ENCODE peak calls at places on chromosomes 3 and 15, in four cellular contexts. One of them, this sample, is unnamed.

GRCh38 chr3:33312361-33312760 is 35.1 kb downstream of the FBXL2 start:
- DNase-seq in DND-41: no peak
- DNase-seq in cardiac muscle cell: no peak
- DNase-seq in pancreas: no peak
- DNase-seq in this sample: no peak

GRCh38 chr3:197522881-197523342 is 32.9 kb downstream of the BDH1 start:
- DNase-seq in cardiac muscle cell: no peak
- DNase-seq in pancreas: no peak
- DNase-seq in DND-41: no peak
- DNase-seq in this sample: no peak

GRCh38 chr3:119973276-119973675 is 121.0 kb downstream of the GSK3B start:
- DNase-seq in cardiac muscle cell: no peak
- DNase-seq in DND-41: no peak
- DNase-seq in pancreas: no peak
- DNase-seq in this sample: no peak

GRCh38 chr3:193174137-193174536 is 66.9 kb upstream of the PLAAT1 start:
- DNase-seq in cardiac muscle cell: no peak
- DNase-seq in pancreas: no peak
- DNase-seq in DND-41: no peak
- DNase-seq in this sample: no peak

GRCh38 chr15:68791431-68792283 is 29.0 kb downstream of the ANP32A start:
- DNase-seq in pancreas: no peak
- DNase-seq in DND-41: no peak
- DNase-seq in cardiac muscle cell: no peak
- DNase-seq in this sample: peak; percentile 34

GRCh38 chr3:146817705-146818104 is 212.6 kb upstream of the PLSCR5 start:
- DNase-seq in DND-41: no peak
- DNase-seq in cardiac muscle cell: peak; percentile 41
- DNase-seq in pancreas: no peak
- DNase-seq in this sample: no peak

GRCh38 chr3:126351086-126351770 is 6.0 kb downstream of the KLF15 start:
- DNase-seq in DND-41: no peak
- DNase-seq in pancreas: peak; percentile 1
- DNase-seq in cardiac muscle cell: no peak
- DNase-seq in this sample: no peak

GRCh38 chr3:44825264-44825925 is 36.3 kb upstream of the TMEM42 start:
- DNase-seq in DND-41: no peak
- DNase-seq in pancreas: no peak
- DNase-seq in cardiac muscle cell: no peak
- DNase-seq in this sample: no peak

GRCh38 chr3:159948423-159949140 is 40.1 kb upstream of the IL12A start:
- DNase-seq in pancreas: no peak
- DNase-seq in DND-41: no peak
- DNase-seq in cardiac muscle cell: no peak
- DNase-seq in this sample: no peak

GRCh38 chr15:83694030-83694429 is 40.1 kb downstream of the ADAMTSL3 start:
- DNase-seq in cardiac muscle cell: no peak
- DNase-seq in DND-41: no peak
- DNase-seq in pancreas: no peak
- DNase-seq in this sample: no peak

GRCh38 chr15:31326729-31327673 is at the start of gene KLF13:
- DNase-seq in cardiac muscle cell: no peak
- DNase-seq in DND-41: no peak
- DNase-seq in pancreas: peak; percentile 69
- DNase-seq in this sample: peak; percentile 88

GRCh38 chr3:169104541-169104940 is 559.0 kb downstream of the MECOM start:
- DNase-seq in cardiac muscle cell: no peak
- DNase-seq in DND-41: no peak
- DNase-seq in pancreas: no peak
- DNase-seq in this sample: no peak

GRCh38 chr3:43854916-43855315 is 164.2 kb downstream of the ABHD5 start:
- DNase-seq in pancreas: no peak
- DNase-seq in cardiac muscle cell: no peak
- DNase-seq in DND-41: no peak
- DNase-seq in this sample: no peak

GRCh38 chr3:50128001-50128400 is 27.1 kb upstream of the SEMA3F start:
- DNase-seq in cardiac muscle cell: no peak
- DNase-seq in DND-41: no peak
- DNase-seq in pancreas: no peak
- DNase-seq in this sample: no peak

GRCh38 chr15:74453925-74454763 is 6.8 kb downstream of the UBL7 start:
- DNase-seq in cardiac muscle cell: no peak
- DNase-seq in DND-41: no peak
- DNase-seq in pancreas: no peak
- DNase-seq in this sample: no peak

GRCh38 chr3:147299656-147300055 is 106.7 kb downstream of the ZIC4 start:
- DNase-seq in pancreas: no peak
- DNase-seq in cardiac muscle cell: no peak
- DNase-seq in DND-41: no peak
- DNase-seq in this sample: no peak

GRCh38 chr15:39239562-39239961 is 341.3 kb upstream of the THBS1 start:
- DNase-seq in cardiac muscle cell: no peak
- DNase-seq in DND-41: no peak
- DNase-seq in pancreas: no peak
- DNase-seq in this sample: no peak

GRCh38 chr3:151096697-151097096 is 11.2 kb downstream of the MED12L start:
- DNase-seq in cardiac muscle cell: peak; percentile 24
- DNase-seq in pancreas: no peak
- DNase-seq in DND-41: no peak
- DNase-seq in this sample: no peak

GRCh38 chr3:12947504-12948369 is 106.4 kb upstream of the RPL32 start:
- DNase-seq in cardiac muscle cell: no peak
- DNase-seq in pancreas: no peak
- DNase-seq in DND-41: no peak
- DNase-seq in this sample: no peak

GRCh38 chr3:188207941-188208750 is 54.2 kb downstream of the LPP start:
- DNase-seq in DND-41: no peak
- DNase-seq in cardiac muscle cell: no peak
- DNase-seq in pancreas: no peak
- DNase-seq in this sample: no peak

GRCh38 chr15:99042909-99043308 is 35.3 kb upstream of the PGPEP1L start:
- DNase-seq in cardiac muscle cell: no peak
- DNase-seq in DND-41: no peak
- DNase-seq in pancreas: no peak
- DNase-seq in this sample: no peak

GRCh38 chr3:39744746-39745145 is 64.7 kb upstream of the MYRIP start:
- DNase-seq in cardiac muscle cell: no peak
- DNase-seq in DND-41: no peak
- DNase-seq in pancreas: no peak
- DNase-seq in this sample: no peak

GRCh38 chr3:14133188-14133800 is 8.4 kb downstream of the TMEM43 start:
- DNase-seq in cardiac muscle cell: no peak
- DNase-seq in pancreas: no peak
- DNase-seq in DND-41: no peak
- DNase-seq in this sample: no peak

GRCh38 chr3:74384151-74384550 is 230.3 kb downstream of the CNTN3 start:
- DNase-seq in DND-41: no peak
- DNase-seq in cardiac muscle cell: no peak
- DNase-seq in pancreas: no peak
- DNase-seq in this sample: no peak

GRCh38 chr15:62482715-62483429 is 317.8 kb upstream of the C2CD4B start:
- DNase-seq in pancreas: no peak
- DNase-seq in DND-41: peak; percentile 6
- DNase-seq in cardiac muscle cell: peak; percentile 76
- DNase-seq in this sample: no peak

GRCh38 chr3:126394179-126394976 is at the start of gene CFAP100:
- DNase-seq in DND-41: no peak
- DNase-seq in pancreas: no peak
- DNase-seq in cardiac muscle cell: peak; percentile 84
- DNase-seq in this sample: no peak

GRCh38 chr3:35664460-35664919 is 25.2 kb downstream of the ARPP21 start:
- DNase-seq in pancreas: peak; percentile 6
- DNase-seq in cardiac muscle cell: peak; percentile 72
- DNase-seq in DND-41: peak; percentile 98
- DNase-seq in this sample: no peak

GRCh38 chr15:100761253-100761935 is 118.2 kb upstream of the ALDH1A3 start:
- DNase-seq in pancreas: no peak
- DNase-seq in cardiac muscle cell: no peak
- DNase-seq in DND-41: no peak
- DNase-seq in this sample: no peak

GRCh38 chr3:185382154-185382553 is 19.2 kb downstream of the MAP3K13 start:
- DNase-seq in pancreas: no peak
- DNase-seq in cardiac muscle cell: no peak
- DNase-seq in DND-41: no peak
- DNase-seq in this sample: no peak

DNA sequence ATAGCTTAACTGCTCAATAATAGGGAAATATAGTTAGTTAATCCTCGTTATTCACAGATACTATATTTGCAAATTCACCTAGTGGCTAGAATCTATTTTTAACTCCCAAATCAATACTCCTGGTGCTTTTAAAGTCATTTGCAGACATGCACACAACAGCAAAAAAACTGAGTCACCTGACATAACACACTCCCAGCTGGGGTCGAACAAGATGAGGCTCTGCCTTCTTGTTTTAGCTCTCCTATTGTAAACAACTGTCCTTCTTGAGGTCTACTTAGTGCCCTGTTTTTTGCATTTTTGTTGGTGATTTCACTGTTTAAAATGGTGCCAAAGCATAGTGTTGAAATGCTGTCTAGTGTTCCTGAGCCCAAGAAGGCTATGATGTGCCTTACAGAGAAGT is 18.4 kb downstream of the MAP3K13 start:
- DNase-seq in cardiac muscle cell: no peak
- DNase-seq in DND-41: no peak
- DNase-seq in pancreas: no peak
- DNase-seq in this sample: no peak
- H3K27ac ChIP-seq in cardiac muscle cell: no peak overlapping the region
- H3K27ac ChIP-seq in DND-41: no peak overlapping the region
- H3K27ac ChIP-seq in pancreas: no peak overlapping the region
- H3K27ac ChIP-seq in this sample: no peak overlapping the region

DNA sequence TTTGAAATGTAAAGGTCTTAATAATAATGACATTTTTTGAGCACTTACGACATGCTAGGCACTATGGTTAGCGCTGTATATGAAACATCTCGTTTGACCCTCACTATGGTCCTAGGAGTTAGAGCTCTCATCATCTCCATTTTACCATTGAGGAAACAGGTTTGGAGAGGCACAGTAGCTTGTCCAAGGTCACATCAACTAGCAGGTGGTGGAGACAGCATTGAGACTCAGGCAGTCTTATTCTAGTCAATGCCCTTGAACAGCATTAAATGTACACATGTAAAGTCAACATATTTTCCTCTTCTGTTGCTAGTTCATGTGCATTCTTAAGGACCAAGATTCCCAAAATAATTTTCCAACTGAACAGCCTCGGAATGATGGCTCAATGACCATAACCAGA is 4.8 kb downstream of the ARHGEF3 start:
- DNase-seq in cardiac muscle cell: no peak
- DNase-seq in DND-41: no peak
- DNase-seq in pancreas: peak; percentile 62
- DNase-seq in this sample: no peak
- H3K4me3 ChIP-seq in cardiac muscle cell: no peak overlapping the region
- H3K4me3 ChIP-seq in DND-41: peak overlapping the region; percentile 37
- H3K4me3 ChIP-seq in pancreas: peak overlapping the region; percentile 87
- H3K4me3 ChIP-seq in this sample: peak overlapping the region; percentile 30

DNA sequence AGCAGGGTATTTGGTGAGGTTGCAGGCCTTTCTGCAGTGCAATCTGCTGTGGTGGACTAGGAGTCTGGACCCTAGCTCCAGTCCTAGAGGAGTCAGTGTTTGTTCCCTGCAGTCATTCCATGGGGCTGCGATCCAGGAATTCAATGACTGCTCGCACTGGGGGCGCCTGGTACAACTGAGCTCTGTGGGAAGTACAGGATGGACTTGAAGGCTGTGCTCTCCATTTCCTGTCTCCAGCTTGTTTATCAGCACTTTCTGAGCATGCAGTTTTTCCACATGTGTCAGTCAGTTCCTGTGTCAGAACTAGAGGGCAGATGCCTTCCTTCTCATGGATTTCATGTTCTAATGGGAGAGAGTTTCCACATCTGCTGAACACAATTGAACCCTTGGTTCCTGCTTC is 46.7 kb downstream of the PDHB start:
- DNase-seq in DND-41: no peak
- DNase-seq in cardiac muscle cell: peak; percentile 31
- DNase-seq in pancreas: no peak
- DNase-seq in this sample: no peak
- H3K36me3 ChIP-seq in DND-41: peaks cover 79% of the 10 kb centered on the region
- H3K36me3 ChIP-seq in cardiac muscle cell: no peaks in the 10 kb centered on the region
- H3K36me3 ChIP-seq in pancreas: no peaks in the 10 kb centered on the region
- H3K36me3 ChIP-seq in this sample: no peaks in the 10 kb centered on the region

GRCh38 chr3:11699083-11699427 is 55.3 kb upstream of the VGLL4 start:
- DNase-seq in pancreas: no peak
- DNase-seq in cardiac muscle cell: no peak
- DNase-seq in DND-41: no peak
- DNase-seq in this sample: no peak
- H3K27ac ChIP-seq in pancreas: no peak overlapping the region
- H3K27ac ChIP-seq in cardiac muscle cell: no peak overlapping the region
- H3K27ac ChIP-seq in DND-41: no peak overlapping the region
- H3K27ac ChIP-seq in this sample: no peak overlapping the region

DNA sequence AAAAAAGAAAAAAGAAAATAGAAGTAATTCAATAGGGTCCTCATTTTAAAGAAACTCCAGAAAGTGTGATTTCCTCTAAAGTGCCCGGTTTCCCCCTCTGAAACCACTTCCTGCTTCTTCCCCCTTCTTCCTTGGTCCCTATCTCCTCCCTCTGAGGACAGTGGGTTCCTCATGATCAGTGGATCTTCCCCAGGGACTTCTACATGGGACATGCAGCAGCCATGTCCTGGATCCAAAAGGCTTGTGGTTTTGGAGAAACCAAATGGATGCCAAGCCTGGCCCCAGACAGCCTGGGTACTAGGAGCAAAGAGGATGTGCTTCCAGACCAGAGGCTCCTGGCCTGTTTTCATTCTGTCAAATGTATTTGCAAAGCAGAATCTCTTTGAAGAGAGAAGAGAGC is 26.6 kb upstream of the SMAD6 start:
- DNase-seq in DND-41: peak; percentile 10
- DNase-seq in cardiac muscle cell: no peak
- DNase-seq in pancreas: no peak
- DNase-seq in this sample: no peak
- H3K4me3 ChIP-seq in DND-41: no peak overlapping the region
- H3K4me3 ChIP-seq in cardiac muscle cell: no peak overlapping the region
- H3K4me3 ChIP-seq in pancreas: no peak overlapping the region
- H3K4me3 ChIP-seq in this sample: no peak overlapping the region

GRCh38 chr15:41043276-41043675 is 72.8 kb downstream of the INO80 start:
- DNase-seq in cardiac muscle cell: no peak
- DNase-seq in pancreas: no peak
- DNase-seq in DND-41: no peak
- DNase-seq in this sample: no peak
- H3K36me3 ChIP-seq in cardiac muscle cell: peaks cover 58% of the 10 kb centered on the region
- H3K36me3 ChIP-seq in pancreas: peaks cover 6% of the 10 kb centered on the region
- H3K36me3 ChIP-seq in DND-41: peaks cover 75% of the 10 kb centered on the region
- H3K36me3 ChIP-seq in this sample: peaks cover 24% of the 10 kb centered on the region

GRCh38 chr3:19215427-19215826 is 67.1 kb downstream of the KCNH8 start:
- DNase-seq in cardiac muscle cell: no peak
- DNase-seq in DND-41: no peak
- DNase-seq in pancreas: no peak
- DNase-seq in this sample: no peak

GRCh38 chr3:19216669-19217337 is 68.5 kb downstream of the KCNH8 start:
- DNase-seq in cardiac muscle cell: no peak
- DNase-seq in DND-41: no peak
- DNase-seq in pancreas: peak; percentile 60
- DNase-seq in this sample: no peak

GRCh38 chr3:19213608-19214220 is 65.4 kb downstream of the KCNH8 start:
- DNase-seq in pancreas: no peak
- DNase-seq in DND-41: no peak
- DNase-seq in cardiac muscle cell: peak; percentile 13
- DNase-seq in this sample: no peak
- H3K27ac ChIP-seq in pancreas: no peak overlapping the region
- H3K27ac ChIP-seq in DND-41: no peak overlapping the region
- H3K27ac ChIP-seq in cardiac muscle cell: no peak overlapping the region
- H3K27ac ChIP-seq in this sample: no peak overlapping the region

This sample was measured in CD8-positive, alpha-beta memory T cell.